ENCODE peak calls at places on chromosomes 2 and 18, in nine cellular contexts. C is neuronal stem cell; M is AG09309; U is stimulated activated CD4-positive, alpha-beta T cell treated with anti-CD3 and anti-CD28 coated beads, TNF-alpha, amount 100 ng/mL, for 1 hour; P is T-helper 17 cell; Q is M059J; K is posterior cingulate gyrus; L is myocyte; D is NCI-H2081. B is an unnamed sample.

GRCh38 chr2:179129574-179130238 is 79.8 kb upstream of the CCDC141 start:
- DNase-seq in M (no peak), P (no peak), U (no peak), Q (peak), D (no peak), K (no peak), C (no peak), L (peak), B (no peak)

GRCh38 chr2:219475697-219476604 is 22.7 kb upstream of the GMPPA start:
- DNase-seq in Q (no peak), P (peak), C (peak), K (peak), M (no peak), L (peak), D (no peak), U (no peak), B (peak)

GRCh38 chr18:3466051-3466450 is 16.1 kb downstream of the TGIF1 start:
- DNase-seq in U (no peak), Q (peak), D (no peak), L (peak), P (no peak), K (no peak), C (no peak), M (no peak), B (no peak)

GRCh38 chr2:61910603-61911002 is 5.1 kb downstream of the COMMD1 start:
- DNase-seq in D (peak), K (no peak), M (no peak), U (no peak), L (no peak), C (no peak), Q (peak), P (no peak), B (no peak)

GRCh38 chr2:177334940-177335543 is 57.5 kb upstream of the AGPS start:
- DNase-seq in P (no peak), C (no peak), D (peak), M (no peak), Q (peak), K (no peak), U (no peak), L (peak), B (no peak)

GRCh38 chr2:191515536-191515935 is 162.4 kb upstream of the NABP1 start:
- DNase-seq in C (no peak), D (no peak), P (no peak), K (no peak), U (no peak), M (no peak), Q (no peak), L (no peak), B (no peak)

GRCh38 chr2:101688266-101688665 is 9.2 kb upstream of the MAP4K4 start:
- DNase-seq in D (no peak), Q (no peak), U (no peak), P (no peak), K (no peak), L (no peak), M (no peak), C (no peak), B (no peak)

GRCh38 chr18:46563317-46563716 is 93.7 kb downstream of the LOXHD1 start:
- DNase-seq in L (no peak), D (no peak), M (no peak), C (no peak), U (no peak), P (no peak), K (no peak), Q (no peak), B (no peak)

GRCh38 chr2:190677255-190677654 is 28.4 kb downstream of the NAB1 start:
- DNase-seq in L (no peak), K (no peak), P (no peak), M (no peak), C (no peak), U (no peak), D (no peak), Q (no peak), B (no peak)

GRCh38 chr2:129741623-129742022 is 237.8 kb upstream of the RAB6C start:
- DNase-seq in D (no peak), Q (no peak), M (no peak), C (no peak), U (no peak), P (no peak), L (no peak), K (no peak), B (no peak)

GRCh38 chr2:42698940-42699339 is 65.0 kb downstream of the OXER1 start:
- DNase-seq in D (no peak), L (no peak), C (no peak), M (no peak), U (no peak), Q (no peak), P (no peak), K (no peak), B (no peak)

GRCh38 chr2:98519156-98519555 is 74.5 kb downstream of the INPP4A start:
- DNase-seq in U (no peak), D (no peak), K (peak), P (no peak), C (no peak), M (no peak), Q (no peak), L (no peak), B (no peak)

GRCh38 chr2:172735646-172736418 is at the start of gene RAPGEF4:
- DNase-seq in Q (peak), D (peak), K (no peak), U (no peak), L (peak), M (no peak), C (peak), P (no peak), B (no peak)

GRCh38 chr2:221492606-221493005 is 79.5 kb downstream of the EPHA4 start:
- DNase-seq in K (no peak), L (no peak), U (no peak), D (no peak), M (no peak), Q (no peak), P (no peak), C (no peak), B (no peak)

GRCh38 chr18:76348267-76349066 is 146.6 kb downstream of the ZNF516 start:
- DNase-seq in U (no peak), L (no peak), C (no peak), D (peak), K (no peak), M (no peak), Q (no peak), P (no peak), B (no peak)

GRCh38 chr18:79488311-79489047 is 92.7 kb downstream of the NFATC1 start:
- DNase-seq in U (no peak), D (no peak), M (no peak), P (no peak), L (no peak), Q (no peak), C (no peak), K (peak), B (no peak)

GRCh38 chr2:241302083-241302482 is 13.4 kb downstream of the HDLBP start:
- DNase-seq in L (no peak), D (no peak), C (no peak), P (no peak), Q (no peak), M (no peak), K (no peak), U (no peak), B (no peak)

GRCh38 chr18:36012891-36013290 is 40.4 kb downstream of the RMP24 start:
- DNase-seq in D (no peak), U (no peak), L (peak), C (no peak), P (no peak), Q (peak), K (no peak), M (no peak), B (no peak)

GRCh38 chr18:78542204-78542603 is 437.4 kb upstream of the SALL3 start:
- DNase-seq in D (no peak), C (no peak), M (no peak), K (peak), L (no peak), Q (peak), U (no peak), P (no peak), B (no peak)

GRCh38 chr2:235244497-235245215 is 249.2 kb upstream of the AGAP1 start:
- DNase-seq in P (no peak), M (peak), K (no peak), U (no peak), L (peak), Q (peak), C (no peak), D (no peak), B (no peak)

GRCh38 chr2:27992787-27993747 is 102.5 kb downstream of the BABAM2 start:
- DNase-seq in M (no peak), K (no peak), Q (peak), D (no peak), C (peak), L (peak), U (no peak), P (no peak), B (no peak)

GRCh38 chr2:61538920-61539559 is 884 bp upstream of the XPO1 start:
- DNase-seq in D (peak), L (peak), M (no peak), K (no peak), Q (peak), C (peak), P (no peak), U (no peak), B (peak)

GRCh38 chr2:68719912-68720311 is 14.7 kb upstream of the ARHGAP25 start:
- DNase-seq in K (no peak), C (no peak), D (no peak), U (no peak), P (no peak), M (no peak), Q (no peak), L (no peak), B (no peak)

GRCh38 chr2:29638641-29639040 is 282.7 kb downstream of the ALK start:
- DNase-seq in P (no peak), Q (no peak), D (no peak), C (no peak), U (no peak), K (no peak), L (no peak), M (no peak), B (no peak)

GRCh38 chr2:203580846-203581245 is 45.7 kb upstream of the RAPH1 start:
- DNase-seq in Q (no peak), M (no peak), U (no peak), C (no peak), P (no peak), L (peak), K (peak), D (no peak), B (no peak)

B was measured in T-helper 9 cell.